ENCODE peak calls at places on chromosomes 7 and 10, in six cellular contexts. One of them, this sample, is unnamed.

GRCh38 chr10:86082556-86082955 is 284.0 kb downstream of the GRID1 start:
- DNase-seq in AG04450: no peak
- DNase-seq in CD4-positive, alpha-beta T cell: no peak
- DNase-seq in H9: peak
- DNase-seq in BJ: no peak
- DNase-seq in AG10803: no peak
- DNase-seq in this sample: no peak

GRCh38 chr7:129952164-129952652 is 552 bp downstream of the UBE2H start:
- DNase-seq in AG04450: no peak
- DNase-seq in CD4-positive, alpha-beta T cell: peak
- DNase-seq in H9: peak
- DNase-seq in BJ: no peak
- DNase-seq in AG10803: peak
- DNase-seq in this sample: peak

GRCh38 chr10:33125522-33125921 is 167.5 kb upstream of the ITGB1 start:
- DNase-seq in AG04450: no peak
- DNase-seq in CD4-positive, alpha-beta T cell: no peak
- DNase-seq in H9: no peak
- DNase-seq in BJ: no peak
- DNase-seq in AG10803: no peak
- DNase-seq in this sample: no peak

GRCh38 chr10:60798870-60799269 is 20.6 kb downstream of the CDK1 start:
- DNase-seq in AG04450: no peak
- DNase-seq in CD4-positive, alpha-beta T cell: no peak
- DNase-seq in H9: no peak
- DNase-seq in BJ: no peak
- DNase-seq in AG10803: no peak
- DNase-seq in this sample: no peak

GRCh38 chr7:73828107-73828803 is 2.5 kb upstream of the CLDN4 start:
- DNase-seq in AG04450: no peak
- DNase-seq in CD4-positive, alpha-beta T cell: no peak
- DNase-seq in H9: no peak
- DNase-seq in BJ: no peak
- DNase-seq in AG10803: no peak
- DNase-seq in this sample: no peak

GRCh38 chr7:85890244-85890811 is 703.5 kb upstream of the SEMA3D start:
- DNase-seq in AG04450: no peak
- DNase-seq in CD4-positive, alpha-beta T cell: no peak
- DNase-seq in H9: no peak
- DNase-seq in BJ: no peak
- DNase-seq in AG10803: peak
- DNase-seq in this sample: no peak

GRCh38 chr7:104272767-104273384 is 55.5 kb upstream of the LHFPL3 start:
- DNase-seq in AG04450: peak
- DNase-seq in CD4-positive, alpha-beta T cell: no peak
- DNase-seq in H9: no peak
- DNase-seq in BJ: no peak
- DNase-seq in AG10803: peak
- DNase-seq in this sample: no peak

GRCh38 chr10:42475168-42476098 is 162.9 kb downstream of the ZNF33B start:
- DNase-seq in AG04450: no peak
- DNase-seq in CD4-positive, alpha-beta T cell: no peak
- DNase-seq in H9: no peak
- DNase-seq in BJ: no peak
- DNase-seq in AG10803: peak
- DNase-seq in this sample: no peak

GRCh38 chr7:51224811-51225581 is 91.6 kb downstream of the COBL start:
- DNase-seq in AG04450: no peak
- DNase-seq in CD4-positive, alpha-beta T cell: no peak
- DNase-seq in H9: peak
- DNase-seq in BJ: no peak
- DNase-seq in AG10803: no peak
- DNase-seq in this sample: peak

GRCh38 chr10:119872860-119873671 is 423 bp upstream of the MCMBP start:
- DNase-seq in AG04450: peak
- DNase-seq in CD4-positive, alpha-beta T cell: peak
- DNase-seq in H9: peak
- DNase-seq in BJ: no peak
- DNase-seq in AG10803: peak
- DNase-seq in this sample: peak
- TF ChIP-seq CTCF in AG04450: no peak
- TF ChIP-seq CTCF in CD4-positive, alpha-beta T cell: no peak
- TF ChIP-seq CTCF in H9: no peak
- TF ChIP-seq CTCF in BJ: peak
- TF ChIP-seq CTCF in AG10803: peak
- TF ChIP-seq CTCF in this sample: no peak

DNA sequence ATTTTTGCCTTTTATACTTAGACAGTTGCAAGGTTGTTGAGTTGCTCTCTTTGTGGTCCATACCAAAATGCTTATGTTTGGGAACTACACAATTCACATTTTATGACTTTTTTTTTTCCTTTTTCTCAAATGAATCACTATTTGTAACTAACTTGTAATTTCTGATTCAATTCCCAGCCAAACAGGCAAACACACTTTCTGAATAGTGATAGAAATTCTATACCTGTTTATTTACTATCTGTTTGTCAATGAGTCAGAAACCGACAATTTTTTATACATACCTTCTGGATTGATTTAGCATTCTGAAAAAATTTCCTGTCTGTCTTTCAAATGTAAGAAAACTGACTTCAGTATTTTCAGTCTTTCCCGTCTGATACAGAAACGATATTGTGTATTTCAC is 69.1 kb downstream of the MBL2 start:
- DNase-seq in AG04450: no peak
- DNase-seq in CD4-positive, alpha-beta T cell: no peak
- DNase-seq in H9: no peak
- DNase-seq in BJ: no peak
- DNase-seq in AG10803: no peak
- DNase-seq in this sample: no peak
- TF ChIP-seq CTCF in AG04450: no peak
- TF ChIP-seq CTCF in CD4-positive, alpha-beta T cell: no peak
- TF ChIP-seq CTCF in H9: no peak
- TF ChIP-seq CTCF in BJ: no peak
- TF ChIP-seq CTCF in AG10803: no peak
- TF ChIP-seq CTCF in this sample: no peak

DNA sequence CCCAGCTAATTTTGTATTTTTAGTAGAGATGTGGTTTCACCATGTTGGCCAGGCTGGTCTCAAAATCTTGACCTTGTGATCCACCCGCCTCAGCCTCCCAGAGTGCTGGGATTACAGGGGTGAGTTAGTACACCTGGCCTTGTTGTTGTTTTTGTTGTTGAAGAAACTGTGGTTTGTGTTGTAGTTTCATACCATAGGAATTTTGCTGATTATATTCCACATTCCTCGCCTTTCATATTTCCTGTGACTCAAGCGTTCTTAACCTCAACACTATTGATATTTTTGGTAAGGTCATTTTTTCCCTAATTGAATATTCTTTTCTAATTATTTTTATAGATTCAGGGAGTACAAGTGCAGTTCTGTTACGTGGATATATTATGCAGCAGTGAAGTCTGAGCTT is 16.7 kb downstream of the LIPF start:
- DNase-seq in AG04450: no peak
- DNase-seq in CD4-positive, alpha-beta T cell: no peak
- DNase-seq in H9: no peak
- DNase-seq in BJ: no peak
- DNase-seq in AG10803: no peak
- DNase-seq in this sample: no peak
- TF ChIP-seq CTCF in AG04450: no peak
- TF ChIP-seq CTCF in CD4-positive, alpha-beta T cell: no peak
- TF ChIP-seq CTCF in H9: no peak
- TF ChIP-seq CTCF in BJ: no peak
- TF ChIP-seq CTCF in AG10803: no peak
- TF ChIP-seq CTCF in this sample: no peak

GRCh38 chr7:154698726-154699291 is 304.1 kb downstream of the PAXIP1 start:
- DNase-seq in AG04450: no peak
- DNase-seq in CD4-positive, alpha-beta T cell: no peak
- DNase-seq in H9: peak
- DNase-seq in BJ: no peak
- DNase-seq in AG10803: no peak
- DNase-seq in this sample: no peak
- TF ChIP-seq CTCF in AG04450: no peak
- TF ChIP-seq CTCF in CD4-positive, alpha-beta T cell: no peak
- TF ChIP-seq CTCF in H9: peak
- TF ChIP-seq CTCF in BJ: no peak
- TF ChIP-seq CTCF in AG10803: no peak
- TF ChIP-seq CTCF in this sample: no peak

GRCh38 chr7:21550821-21551531 is 8.1 kb downstream of the DNAH11 start:
- DNase-seq in AG04450: no peak
- DNase-seq in CD4-positive, alpha-beta T cell: no peak
- DNase-seq in H9: peak
- DNase-seq in BJ: no peak
- DNase-seq in AG10803: no peak
- DNase-seq in this sample: no peak
- TF ChIP-seq CTCF in AG04450: no peak
- TF ChIP-seq CTCF in CD4-positive, alpha-beta T cell: no peak
- TF ChIP-seq CTCF in H9: peak
- TF ChIP-seq CTCF in BJ: no peak
- TF ChIP-seq CTCF in AG10803: no peak
- TF ChIP-seq CTCF in this sample: no peak

DNA sequence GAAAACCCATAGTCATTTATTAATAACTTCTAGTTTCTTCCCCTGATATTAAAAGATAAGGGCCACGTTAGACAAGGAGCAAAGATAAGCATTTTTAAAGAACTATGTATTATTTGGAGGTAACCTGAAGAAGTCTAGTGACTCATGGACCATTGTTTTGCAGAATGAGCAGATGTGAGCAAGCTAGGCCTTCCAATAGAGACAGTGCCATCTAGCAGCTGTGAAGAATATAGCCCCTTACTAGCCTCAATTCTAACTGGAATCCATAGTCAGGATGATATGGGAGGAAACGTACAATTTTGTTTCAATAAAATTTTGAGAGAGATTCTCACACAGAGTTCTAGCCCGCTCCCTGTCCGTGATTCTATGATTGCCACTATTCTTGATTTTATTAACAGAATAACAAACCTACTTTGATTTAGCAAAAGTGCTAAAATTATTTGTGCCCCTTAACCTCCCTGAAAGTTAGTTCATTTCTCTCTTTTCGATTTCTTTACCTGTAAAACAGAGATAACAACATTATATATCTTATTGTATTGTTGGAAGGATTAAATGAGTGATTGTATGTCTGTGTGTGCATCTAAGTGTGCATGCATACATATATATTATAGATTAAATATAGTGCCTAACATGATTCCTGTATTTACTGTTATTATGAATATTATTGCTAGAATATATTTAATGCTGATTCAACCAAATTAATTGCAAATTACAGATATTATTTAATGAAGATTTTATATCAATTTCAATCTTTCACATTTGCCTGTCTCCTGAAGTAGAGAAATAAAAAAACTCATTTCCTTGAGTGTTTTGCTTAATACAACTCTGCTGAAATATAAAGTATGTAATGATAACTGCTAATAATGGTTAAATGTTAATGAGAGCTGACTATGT is 22.7 kb downstream of the FAM237B start:
- DNase-seq in AG04450: peak
- DNase-seq in CD4-positive, alpha-beta T cell: no peak
- DNase-seq in H9: no peak
- DNase-seq in BJ: peak
- DNase-seq in AG10803: peak
- DNase-seq in this sample: no peak
- TF ChIP-seq CTCF in AG04450: peak
- TF ChIP-seq CTCF in CD4-positive, alpha-beta T cell: peak
- TF ChIP-seq CTCF in H9: peak
- TF ChIP-seq CTCF in BJ: peak
- TF ChIP-seq CTCF in AG10803: peak
- TF ChIP-seq CTCF in this sample: peak

GRCh38 chr7:15889501-15889900 is 203.0 kb upstream of the MEOX2 start:
- DNase-seq in AG04450: no peak
- DNase-seq in CD4-positive, alpha-beta T cell: no peak
- DNase-seq in H9: peak
- DNase-seq in BJ: no peak
- DNase-seq in AG10803: peak
- DNase-seq in this sample: no peak
- TF ChIP-seq CTCF in AG04450: no peak
- TF ChIP-seq CTCF in CD4-positive, alpha-beta T cell: no peak
- TF ChIP-seq CTCF in H9: peak
- TF ChIP-seq CTCF in BJ: peak
- TF ChIP-seq CTCF in AG10803: peak
- TF ChIP-seq CTCF in this sample: no peak

DNA sequence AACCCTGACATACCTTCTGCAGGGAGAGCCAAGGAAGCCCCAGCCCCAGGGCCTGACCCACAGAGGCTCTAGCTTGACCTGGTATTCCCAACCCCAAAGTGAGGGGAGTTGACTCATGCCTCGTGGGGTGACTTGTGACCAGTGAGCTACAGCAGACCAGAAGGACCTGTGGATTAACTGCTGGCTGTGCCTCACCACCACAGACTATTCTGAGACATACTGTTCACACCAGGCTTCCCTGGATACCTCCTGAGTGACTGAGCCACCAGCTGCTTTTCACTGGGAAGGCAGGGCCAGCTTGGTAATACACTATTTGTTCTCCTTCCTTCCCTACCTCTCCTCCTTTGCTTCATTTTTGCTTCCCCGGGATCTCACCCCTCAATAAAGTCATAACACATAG is 7.3 kb downstream of the PLXNA4 start:
- DNase-seq in AG04450: no peak
- DNase-seq in CD4-positive, alpha-beta T cell: no peak
- DNase-seq in H9: no peak
- DNase-seq in BJ: no peak
- DNase-seq in AG10803: no peak
- DNase-seq in this sample: no peak
- TF ChIP-seq CTCF in AG04450: no peak
- TF ChIP-seq CTCF in CD4-positive, alpha-beta T cell: no peak
- TF ChIP-seq CTCF in H9: no peak
- TF ChIP-seq CTCF in BJ: no peak
- TF ChIP-seq CTCF in AG10803: no peak
- TF ChIP-seq CTCF in this sample: no peak

This sample was measured in lung.